ENCODE peak calls at places on chromosomes 7 and 10, in nine cellular contexts. One of them, this sample, is unnamed.

GRCh38 chr10:83724471-83725241 is 414.7 kb upstream of the GHITM start:
- DNase-seq in stimulated activated CD4-positive, alpha-beta T cell treated with anti-CD3 and anti-CD28 coated beads, TNF-alpha, amount 100 ng/mL, for 1 hour: no peak
- DNase-seq in DMS 273 treated with DMSO at 0.1 percent for 48 hours: no peak
- DNase-seq in LoVo: no peak
- DNase-seq in iPS-NIHi11: no peak
- DNase-seq in pancreas: no peak
- DNase-seq in T follicular helper cell: no peak
- DNase-seq in MCF 10A: peak; percentile 16
- DNase-seq in AG04450: no peak
- DNase-seq in this sample: no peak

GRCh38 chr7:29224726-29225125 is 30.2 kb downstream of the CHN2 start:
- DNase-seq in stimulated activated CD4-positive, alpha-beta T cell treated with anti-CD3 and anti-CD28 coated beads, TNF-alpha, amount 100 ng/mL, for 1 hour: no peak
- DNase-seq in DMS 273 treated with DMSO at 0.1 percent for 48 hours: no peak
- DNase-seq in LoVo: no peak
- DNase-seq in iPS-NIHi11: no peak
- DNase-seq in pancreas: no peak
- DNase-seq in T follicular helper cell: no peak
- DNase-seq in MCF 10A: peak; percentile 2
- DNase-seq in AG04450: no peak
- DNase-seq in this sample: no peak

GRCh38 chr7:157440346-157441022 is 103.7 kb downstream of the DNAJB6 start:
- DNase-seq in stimulated activated CD4-positive, alpha-beta T cell treated with anti-CD3 and anti-CD28 coated beads, TNF-alpha, amount 100 ng/mL, for 1 hour: no peak
- DNase-seq in DMS 273 treated with DMSO at 0.1 percent for 48 hours: no peak
- DNase-seq in LoVo: no peak
- DNase-seq in iPS-NIHi11: no peak
- DNase-seq in pancreas: no peak
- DNase-seq in T follicular helper cell: no peak
- DNase-seq in MCF 10A: no peak
- DNase-seq in AG04450: no peak
- DNase-seq in this sample: peak; percentile 39

GRCh38 chr10:2120781-2121180 is 383.5 kb upstream of the ADARB2 start:
- DNase-seq in stimulated activated CD4-positive, alpha-beta T cell treated with anti-CD3 and anti-CD28 coated beads, TNF-alpha, amount 100 ng/mL, for 1 hour: no peak
- DNase-seq in DMS 273 treated with DMSO at 0.1 percent for 48 hours: no peak
- DNase-seq in LoVo: no peak
- DNase-seq in iPS-NIHi11: no peak
- DNase-seq in pancreas: no peak
- DNase-seq in T follicular helper cell: no peak
- DNase-seq in MCF 10A: no peak
- DNase-seq in AG04450: no peak
- DNase-seq in this sample: no peak

GRCh38 chr10:110431659-110432058 is 66.0 kb upstream of the DUSP5 start:
- DNase-seq in stimulated activated CD4-positive, alpha-beta T cell treated with anti-CD3 and anti-CD28 coated beads, TNF-alpha, amount 100 ng/mL, for 1 hour: no peak
- DNase-seq in DMS 273 treated with DMSO at 0.1 percent for 48 hours: no peak
- DNase-seq in LoVo: no peak
- DNase-seq in iPS-NIHi11: no peak
- DNase-seq in pancreas: no peak
- DNase-seq in T follicular helper cell: no peak
- DNase-seq in MCF 10A: no peak
- DNase-seq in AG04450: no peak
- DNase-seq in this sample: no peak

GRCh38 chr7:7732566-7733290 is 14.3 kb upstream of the RPA3 start:
- DNase-seq in stimulated activated CD4-positive, alpha-beta T cell treated with anti-CD3 and anti-CD28 coated beads, TNF-alpha, amount 100 ng/mL, for 1 hour: no peak
- DNase-seq in DMS 273 treated with DMSO at 0.1 percent for 48 hours: peak; percentile 37
- DNase-seq in LoVo: peak; percentile 50
- DNase-seq in iPS-NIHi11: no peak
- DNase-seq in pancreas: no peak
- DNase-seq in T follicular helper cell: no peak
- DNase-seq in MCF 10A: peak; percentile 14
- DNase-seq in AG04450: no peak
- DNase-seq in this sample: no peak

GRCh38 chr7:102146989-102147388 is 139.7 kb upstream of the SH2B2 start:
- DNase-seq in stimulated activated CD4-positive, alpha-beta T cell treated with anti-CD3 and anti-CD28 coated beads, TNF-alpha, amount 100 ng/mL, for 1 hour: no peak
- DNase-seq in DMS 273 treated with DMSO at 0.1 percent for 48 hours: no peak
- DNase-seq in LoVo: no peak
- DNase-seq in iPS-NIHi11: no peak
- DNase-seq in pancreas: no peak
- DNase-seq in T follicular helper cell: no peak
- DNase-seq in MCF 10A: no peak
- DNase-seq in AG04450: no peak
- DNase-seq in this sample: no peak

GRCh38 chr10:93710333-93710909 is 8.0 kb upstream of the FRA10AC1 start:
- DNase-seq in stimulated activated CD4-positive, alpha-beta T cell treated with anti-CD3 and anti-CD28 coated beads, TNF-alpha, amount 100 ng/mL, for 1 hour: no peak
- DNase-seq in DMS 273 treated with DMSO at 0.1 percent for 48 hours: no peak
- DNase-seq in LoVo: no peak
- DNase-seq in iPS-NIHi11: no peak
- DNase-seq in pancreas: no peak
- DNase-seq in T follicular helper cell: no peak
- DNase-seq in MCF 10A: no peak
- DNase-seq in AG04450: no peak
- DNase-seq in this sample: no peak

GRCh38 chr10:113108948-113109347 is 158.9 kb downstream of the TCF7L2 start:
- DNase-seq in stimulated activated CD4-positive, alpha-beta T cell treated with anti-CD3 and anti-CD28 coated beads, TNF-alpha, amount 100 ng/mL, for 1 hour: no peak
- DNase-seq in DMS 273 treated with DMSO at 0.1 percent for 48 hours: no peak
- DNase-seq in LoVo: no peak
- DNase-seq in iPS-NIHi11: no peak
- DNase-seq in pancreas: no peak
- DNase-seq in T follicular helper cell: no peak
- DNase-seq in MCF 10A: no peak
- DNase-seq in AG04450: no peak
- DNase-seq in this sample: no peak

GRCh38 chr10:34723746-34724145 is 91.3 kb downstream of the PARD3 start:
- DNase-seq in stimulated activated CD4-positive, alpha-beta T cell treated with anti-CD3 and anti-CD28 coated beads, TNF-alpha, amount 100 ng/mL, for 1 hour: no peak
- DNase-seq in DMS 273 treated with DMSO at 0.1 percent for 48 hours: no peak
- DNase-seq in LoVo: no peak
- DNase-seq in iPS-NIHi11: peak; percentile 36
- DNase-seq in pancreas: peak; percentile 42
- DNase-seq in T follicular helper cell: no peak
- DNase-seq in MCF 10A: peak; percentile 69
- DNase-seq in AG04450: no peak
- DNase-seq in this sample: no peak

GRCh38 chr7:134662871-134663205 is 16.2 kb downstream of the BPGM start:
- DNase-seq in stimulated activated CD4-positive, alpha-beta T cell treated with anti-CD3 and anti-CD28 coated beads, TNF-alpha, amount 100 ng/mL, for 1 hour: no peak
- DNase-seq in DMS 273 treated with DMSO at 0.1 percent for 48 hours: no peak
- DNase-seq in LoVo: no peak
- DNase-seq in iPS-NIHi11: no peak
- DNase-seq in pancreas: no peak
- DNase-seq in T follicular helper cell: no peak
- DNase-seq in MCF 10A: no peak
- DNase-seq in AG04450: no peak
- DNase-seq in this sample: no peak

GRCh38 chr7:13057462-13058200 is 370.2 kb downstream of the ARL4A start:
- DNase-seq in stimulated activated CD4-positive, alpha-beta T cell treated with anti-CD3 and anti-CD28 coated beads, TNF-alpha, amount 100 ng/mL, for 1 hour: no peak
- DNase-seq in DMS 273 treated with DMSO at 0.1 percent for 48 hours: no peak
- DNase-seq in LoVo: no peak
- DNase-seq in iPS-NIHi11: no peak
- DNase-seq in pancreas: no peak
- DNase-seq in T follicular helper cell: no peak
- DNase-seq in MCF 10A: no peak
- DNase-seq in AG04450: no peak
- DNase-seq in this sample: no peak

GRCh38 chr10:80281292-80281691 is 8.2 kb downstream of the MAT1A start:
- DNase-seq in stimulated activated CD4-positive, alpha-beta T cell treated with anti-CD3 and anti-CD28 coated beads, TNF-alpha, amount 100 ng/mL, for 1 hour: no peak
- DNase-seq in DMS 273 treated with DMSO at 0.1 percent for 48 hours: no peak
- DNase-seq in LoVo: no peak
- DNase-seq in iPS-NIHi11: no peak
- DNase-seq in pancreas: no peak
- DNase-seq in T follicular helper cell: no peak
- DNase-seq in MCF 10A: no peak
- DNase-seq in AG04450: no peak
- DNase-seq in this sample: no peak

GRCh38 chr7:114085592-114086490 is 167.0 kb upstream of the PPP1R3A start:
- DNase-seq in stimulated activated CD4-positive, alpha-beta T cell treated with anti-CD3 and anti-CD28 coated beads, TNF-alpha, amount 100 ng/mL, for 1 hour: no peak
- DNase-seq in DMS 273 treated with DMSO at 0.1 percent for 48 hours: peak; percentile 96
- DNase-seq in LoVo: peak; percentile 84
- DNase-seq in iPS-NIHi11: peak; percentile 77
- DNase-seq in pancreas: peak; percentile 95
- DNase-seq in T follicular helper cell: no peak
- DNase-seq in MCF 10A: no peak
- DNase-seq in AG04450: peak; percentile 60
- DNase-seq in this sample: peak; percentile 82

GRCh38 chr7:24152356-24152755 is 131.6 kb upstream of the NPY start:
- DNase-seq in stimulated activated CD4-positive, alpha-beta T cell treated with anti-CD3 and anti-CD28 coated beads, TNF-alpha, amount 100 ng/mL, for 1 hour: no peak
- DNase-seq in DMS 273 treated with DMSO at 0.1 percent for 48 hours: no peak
- DNase-seq in LoVo: no peak
- DNase-seq in iPS-NIHi11: no peak
- DNase-seq in pancreas: no peak
- DNase-seq in T follicular helper cell: no peak
- DNase-seq in MCF 10A: peak; percentile 44
- DNase-seq in AG04450: no peak
- DNase-seq in this sample: no peak

GRCh38 chr7:141160246-141160855 is 86.5 kb downstream of the TMEM178B start:
- DNase-seq in stimulated activated CD4-positive, alpha-beta T cell treated with anti-CD3 and anti-CD28 coated beads, TNF-alpha, amount 100 ng/mL, for 1 hour: no peak
- DNase-seq in DMS 273 treated with DMSO at 0.1 percent for 48 hours: no peak
- DNase-seq in LoVo: no peak
- DNase-seq in iPS-NIHi11: no peak
- DNase-seq in pancreas: no peak
- DNase-seq in T follicular helper cell: no peak
- DNase-seq in MCF 10A: no peak
- DNase-seq in AG04450: no peak
- DNase-seq in this sample: no peak

GRCh38 chr7:12524794-12525386 is 45.6 kb upstream of the SCIN start:
- DNase-seq in stimulated activated CD4-positive, alpha-beta T cell treated with anti-CD3 and anti-CD28 coated beads, TNF-alpha, amount 100 ng/mL, for 1 hour: no peak
- DNase-seq in DMS 273 treated with DMSO at 0.1 percent for 48 hours: peak; percentile 48
- DNase-seq in LoVo: peak; percentile 67
- DNase-seq in iPS-NIHi11: peak; percentile 21
- DNase-seq in pancreas: no peak
- DNase-seq in T follicular helper cell: no peak
- DNase-seq in MCF 10A: peak; percentile 56
- DNase-seq in AG04450: peak; percentile 37
- DNase-seq in this sample: no peak

GRCh38 chr7:12777257-12777656 is 89.8 kb downstream of the ARL4A start:
- DNase-seq in stimulated activated CD4-positive, alpha-beta T cell treated with anti-CD3 and anti-CD28 coated beads, TNF-alpha, amount 100 ng/mL, for 1 hour: no peak
- DNase-seq in DMS 273 treated with DMSO at 0.1 percent for 48 hours: no peak
- DNase-seq in LoVo: no peak
- DNase-seq in iPS-NIHi11: no peak
- DNase-seq in pancreas: no peak
- DNase-seq in T follicular helper cell: no peak
- DNase-seq in MCF 10A: no peak
- DNase-seq in AG04450: no peak
- DNase-seq in this sample: no peak

GRCh38 chr7:76292206-76292573 is 10.3 kb upstream of the HSPB1 start:
- DNase-seq in stimulated activated CD4-positive, alpha-beta T cell treated with anti-CD3 and anti-CD28 coated beads, TNF-alpha, amount 100 ng/mL, for 1 hour: no peak
- DNase-seq in DMS 273 treated with DMSO at 0.1 percent for 48 hours: no peak
- DNase-seq in LoVo: no peak
- DNase-seq in iPS-NIHi11: no peak
- DNase-seq in pancreas: no peak
- DNase-seq in T follicular helper cell: no peak
- DNase-seq in MCF 10A: peak; percentile 62
- DNase-seq in AG04450: no peak
- DNase-seq in this sample: no peak

GRCh38 chr10:64173826-64174225 is 652.6 kb downstream of the REEP3 start:
- DNase-seq in stimulated activated CD4-positive, alpha-beta T cell treated with anti-CD3 and anti-CD28 coated beads, TNF-alpha, amount 100 ng/mL, for 1 hour: no peak
- DNase-seq in DMS 273 treated with DMSO at 0.1 percent for 48 hours: no peak
- DNase-seq in LoVo: no peak
- DNase-seq in iPS-NIHi11: no peak
- DNase-seq in pancreas: no peak
- DNase-seq in T follicular helper cell: no peak
- DNase-seq in MCF 10A: no peak
- DNase-seq in AG04450: no peak
- DNase-seq in this sample: no peak

GRCh38 chr10:87915989-87916388 is 52.6 kb downstream of the PTEN start:
- DNase-seq in stimulated activated CD4-positive, alpha-beta T cell treated with anti-CD3 and anti-CD28 coated beads, TNF-alpha, amount 100 ng/mL, for 1 hour: no peak
- DNase-seq in DMS 273 treated with DMSO at 0.1 percent for 48 hours: no peak
- DNase-seq in LoVo: no peak
- DNase-seq in iPS-NIHi11: peak; percentile 10
- DNase-seq in pancreas: no peak
- DNase-seq in T follicular helper cell: no peak
- DNase-seq in MCF 10A: peak; percentile 63
- DNase-seq in AG04450: no peak
- DNase-seq in this sample: no peak

GRCh38 chr10:97590748-97591139 is 1.2 kb downstream of the C10orf62 start:
- DNase-seq in stimulated activated CD4-positive, alpha-beta T cell treated with anti-CD3 and anti-CD28 coated beads, TNF-alpha, amount 100 ng/mL, for 1 hour: no peak
- DNase-seq in DMS 273 treated with DMSO at 0.1 percent for 48 hours: no peak
- DNase-seq in LoVo: no peak
- DNase-seq in iPS-NIHi11: no peak
- DNase-seq in pancreas: no peak
- DNase-seq in T follicular helper cell: no peak
- DNase-seq in MCF 10A: no peak
- DNase-seq in AG04450: no peak
- DNase-seq in this sample: no peak

GRCh38 chr10:124745678-124746077 is 1.5 kb upstream of the FAM53B start:
- DNase-seq in stimulated activated CD4-positive, alpha-beta T cell treated with anti-CD3 and anti-CD28 coated beads, TNF-alpha, amount 100 ng/mL, for 1 hour: no peak
- DNase-seq in DMS 273 treated with DMSO at 0.1 percent for 48 hours: peak; percentile 19
- DNase-seq in LoVo: peak; percentile 54
- DNase-seq in iPS-NIHi11: no peak
- DNase-seq in pancreas: no peak
- DNase-seq in T follicular helper cell: no peak
- DNase-seq in MCF 10A: peak; percentile 49
- DNase-seq in AG04450: no peak
- DNase-seq in this sample: no peak

GRCh38 chr10:124791378-124792348 is at the start of gene EEF1AKMT2:
- DNase-seq in stimulated activated CD4-positive, alpha-beta T cell treated with anti-CD3 and anti-CD28 coated beads, TNF-alpha, amount 100 ng/mL, for 1 hour: peak; percentile 66
- DNase-seq in DMS 273 treated with DMSO at 0.1 percent for 48 hours: peak; percentile 48
- DNase-seq in LoVo: peak; percentile 82
- DNase-seq in iPS-NIHi11: peak; percentile 95
- DNase-seq in pancreas: peak; percentile 85
- DNase-seq in T follicular helper cell: peak; percentile 68
- DNase-seq in MCF 10A: peak; percentile 85
- DNase-seq in AG04450: peak; percentile 65
- DNase-seq in this sample: peak; percentile 91

GRCh38 chr7:80127412-80128150 is 7.0 kb upstream of the GNAI1 start:
- DNase-seq in stimulated activated CD4-positive, alpha-beta T cell treated with anti-CD3 and anti-CD28 coated beads, TNF-alpha, amount 100 ng/mL, for 1 hour: no peak
- DNase-seq in DMS 273 treated with DMSO at 0.1 percent for 48 hours: no peak
- DNase-seq in LoVo: no peak
- DNase-seq in iPS-NIHi11: peak; percentile 62
- DNase-seq in pancreas: peak; percentile 13
- DNase-seq in T follicular helper cell: no peak
- DNase-seq in MCF 10A: no peak
- DNase-seq in AG04450: no peak
- DNase-seq in this sample: no peak

GRCh38 chr10:787933-788651 is 98.6 kb upstream of the DIP2C start:
- DNase-seq in stimulated activated CD4-positive, alpha-beta T cell treated with anti-CD3 and anti-CD28 coated beads, TNF-alpha, amount 100 ng/mL, for 1 hour: no peak
- DNase-seq in DMS 273 treated with DMSO at 0.1 percent for 48 hours: no peak
- DNase-seq in LoVo: no peak
- DNase-seq in iPS-NIHi11: no peak
- DNase-seq in pancreas: no peak
- DNase-seq in T follicular helper cell: no peak
- DNase-seq in MCF 10A: no peak
- DNase-seq in AG04450: no peak
- DNase-seq in this sample: no peak

GRCh38 chr10:49488056-49488455 is 50.9 kb downstream of the ERCC6 start:
- DNase-seq in stimulated activated CD4-positive, alpha-beta T cell treated with anti-CD3 and anti-CD28 coated beads, TNF-alpha, amount 100 ng/mL, for 1 hour: no peak
- DNase-seq in DMS 273 treated with DMSO at 0.1 percent for 48 hours: no peak
- DNase-seq in LoVo: no peak
- DNase-seq in iPS-NIHi11: no peak
- DNase-seq in pancreas: no peak
- DNase-seq in T follicular helper cell: no peak
- DNase-seq in MCF 10A: no peak
- DNase-seq in AG04450: no peak
- DNase-seq in this sample: no peak

GRCh38 chr10:102230264-102230860 is 4.3 kb downstream of the ELOVL3 start:
- DNase-seq in stimulated activated CD4-positive, alpha-beta T cell treated with anti-CD3 and anti-CD28 coated beads, TNF-alpha, amount 100 ng/mL, for 1 hour: no peak
- DNase-seq in DMS 273 treated with DMSO at 0.1 percent for 48 hours: peak; percentile 46
- DNase-seq in LoVo: peak; percentile 45
- DNase-seq in iPS-NIHi11: peak; percentile 84
- DNase-seq in pancreas: peak; percentile 28
- DNase-seq in T follicular helper cell: no peak
- DNase-seq in MCF 10A: peak; percentile 83
- DNase-seq in AG04450: no peak
- DNase-seq in this sample: peak; percentile 62

GRCh38 chr7:46838463-46838862 is 743.4 kb downstream of the TNS3 start:
- DNase-seq in stimulated activated CD4-positive, alpha-beta T cell treated with anti-CD3 and anti-CD28 coated beads, TNF-alpha, amount 100 ng/mL, for 1 hour: no peak
- DNase-seq in DMS 273 treated with DMSO at 0.1 percent for 48 hours: no peak
- DNase-seq in LoVo: no peak
- DNase-seq in iPS-NIHi11: no peak
- DNase-seq in pancreas: no peak
- DNase-seq in T follicular helper cell: no peak
- DNase-seq in MCF 10A: no peak
- DNase-seq in AG04450: no peak
- DNase-seq in this sample: no peak

This sample was measured in lower lobe of right lung.